ENCODE peak calls at places on chromosomes 12 and 14, in four cellular contexts. E is H1, Z is HepG2, T is GM12878. L is an unnamed sample.

GRCh38 chr12:62933220-62933870 is 1.6 kb downstream of the PPM1H start:
- DNase-seq in E (no peak), Z (peak), T (no peak), L (no peak)

GRCh38 chr14:56118611-56119181 is 485 bp downstream of the PELI2 start:
- DNase-seq in E (no peak), Z (no peak), T (no peak), L (no peak)

GRCh38 chr12:45170456-45171042 is 45.3 kb upstream of the ANO6 start:
- DNase-seq in E (peak), Z (peak), T (peak), L (peak)

GRCh38 chr12:104719700-104720345 is 238.3 kb downstream of the SLC41A2 start:
- DNase-seq in E (no peak), Z (no peak), T (no peak), L (no peak)

GRCh38 chr12:109720856-109721189 is 7.2 kb downstream of the FAM222A start:
- DNase-seq in E (no peak), Z (no peak), T (no peak), L (no peak)

GRCh38 chr12:6280053-6280469 is 30.4 kb upstream of the PLEKHG6 start:
- DNase-seq in E (no peak), Z (peak), T (no peak), L (no peak)

GRCh38 chr14:58315606-58316005 is 17.3 kb downstream of the ARID4A start:
- DNase-seq in E (no peak), Z (no peak), T (no peak), L (no peak)

GRCh38 chr12:79514730-79515525 is 175.8 kb downstream of the PAWR start:
- DNase-seq in E (no peak), Z (no peak), T (no peak), L (no peak)

GRCh38 chr12:74836567-74836966 is 298.9 kb downstream of the ATXN7L3B start:
- DNase-seq in E (no peak), Z (no peak), T (no peak), L (no peak)

GRCh38 chr14:33123281-33123680 is 184.6 kb downstream of the NPAS3 start:
- DNase-seq in E (no peak), Z (no peak), T (no peak), L (no peak)

GRCh38 chr12:32535260-32535999 is 136.1 kb downstream of the FGD4 start:
- DNase-seq in E (no peak), Z (peak), T (no peak), L (no peak)

GRCh38 chr14:68807148-68807600 is 14.3 kb upstream of the ZFP36L1 start:
- DNase-seq in E (no peak), Z (peak), T (no peak), L (no peak)

GRCh38 chr12:98635657-98636323 is 8.8 kb downstream of the IKBIP start:
- DNase-seq in E (no peak), Z (peak), T (peak), L (no peak)

DNA sequence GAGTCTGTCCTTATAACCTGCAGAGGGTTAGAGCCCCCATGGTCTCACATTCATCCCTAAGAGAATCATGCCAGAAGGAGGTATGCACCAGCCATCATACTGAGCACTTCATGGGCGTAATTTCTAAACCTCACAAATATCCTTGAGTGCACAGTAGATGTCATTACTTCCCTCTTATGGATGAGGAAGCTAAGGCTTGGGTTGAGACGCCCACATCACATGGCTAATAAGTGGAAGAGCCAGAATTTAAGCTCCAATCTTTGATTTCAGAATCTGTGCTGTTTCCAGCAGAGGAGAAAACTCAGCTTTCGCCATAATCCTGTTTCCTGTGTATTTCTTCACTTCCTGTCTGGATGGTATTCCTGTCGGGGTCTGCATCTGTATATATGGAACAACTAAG is 5.0 kb downstream of the ISCU start:
- DNase-seq in E (no peak), Z (no peak), T (no peak), L (no peak)
- TF ChIP-seq SUZ12 in E (no peak), Z (no peak), T (no peak), L (no peak)

GRCh38 chr12:25020621-25021243 is 71.8 kb upstream of the BCAT1 start:
- DNase-seq in E (no peak), Z (no peak), T (peak), L (no peak)
- H3K4me3 ChIP-seq in E (no peak), Z (no peak), T (peak), L (no peak)

DNA sequence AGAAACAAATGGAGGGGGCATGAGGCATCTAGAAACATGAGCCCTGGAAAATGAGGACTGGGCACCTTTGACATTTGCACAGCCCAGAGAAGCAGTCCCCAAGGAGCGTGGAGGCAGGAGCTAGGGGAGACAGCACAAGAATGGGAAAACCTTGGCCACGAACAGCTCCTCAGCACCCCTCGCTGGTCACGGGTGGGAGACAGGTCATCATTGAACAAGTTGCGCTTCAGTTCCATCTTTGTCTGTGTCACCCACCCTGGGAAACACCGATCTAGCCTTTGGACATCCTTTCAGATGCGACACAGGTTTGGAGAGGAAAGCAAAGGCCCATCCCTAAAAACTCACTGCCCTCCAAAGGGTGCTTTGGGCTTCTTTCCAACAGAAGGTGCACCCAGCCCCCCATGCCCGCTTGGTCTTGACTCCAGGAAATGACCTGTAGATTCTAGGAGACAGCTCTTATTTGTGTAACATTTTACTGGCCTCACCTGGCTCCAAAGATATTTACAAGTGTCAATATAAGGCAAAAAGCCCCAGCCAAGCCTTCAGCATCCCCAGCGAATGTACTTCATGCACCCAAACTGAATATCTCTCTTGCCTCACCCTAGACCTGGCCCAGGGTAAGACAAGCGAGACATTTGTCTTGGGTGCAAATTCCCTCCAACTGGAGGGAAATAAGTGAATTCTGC is 28.8 kb upstream of the CLMN start:
- DNase-seq in E (no peak), Z (no peak), T (no peak), L (no peak)
- TF ChIP-seq SUZ12 in E (no peak), Z (no peak), T (no peak), L (no peak)

DNA sequence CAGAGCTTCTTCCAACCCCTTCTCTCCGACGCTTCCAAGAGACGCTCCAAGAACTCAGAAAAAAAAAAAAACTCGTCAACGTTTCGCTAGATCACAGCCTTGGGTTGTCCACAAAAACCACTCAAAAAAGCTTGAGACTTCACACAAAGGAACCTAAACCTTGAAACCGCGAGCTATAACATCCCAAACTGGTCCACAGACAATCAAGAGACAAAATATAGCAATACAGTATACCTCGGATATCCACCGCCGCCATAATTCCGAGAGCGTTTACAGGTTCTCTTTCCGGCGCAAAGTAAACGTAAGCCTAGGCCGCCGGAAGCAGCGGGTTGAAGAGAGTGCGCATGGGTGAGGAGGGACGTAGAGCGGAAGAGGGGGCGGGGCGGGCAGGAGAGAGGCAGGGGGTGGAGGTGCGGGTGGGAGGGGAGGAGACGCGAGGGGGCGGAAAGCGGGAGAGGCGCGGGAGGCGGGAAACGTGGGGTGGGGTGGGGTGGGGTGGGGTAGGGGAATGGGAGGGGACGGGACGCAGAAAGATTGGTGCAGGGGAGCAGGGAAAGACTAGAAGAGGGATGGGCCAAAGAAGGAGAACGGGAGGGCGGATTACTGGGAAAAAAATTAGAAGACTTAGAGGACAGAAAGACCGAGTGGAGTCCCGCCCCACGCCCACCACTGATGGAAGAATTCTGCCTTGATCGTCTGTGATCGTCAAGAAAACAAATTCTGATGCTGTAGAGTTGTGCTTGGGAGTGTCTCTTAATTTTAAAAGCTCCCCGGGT is at the start of gene MED6:
- DNase-seq in E (peak), Z (peak), T (peak), L (peak)
- H3K4me3 ChIP-seq in E (peak), Z (peak), T (peak), L (peak)

GRCh38 chr14:24368215-24368561 is 204 bp downstream of the NFATC4 start:
- DNase-seq in E (no peak), Z (no peak), T (no peak), L (no peak)

GRCh38 chr14:24368562-24369252 is 723 bp downstream of the NFATC4 start:
- DNase-seq in E (no peak), Z (no peak), T (no peak), L (no peak)

GRCh38 chr14:24367506-24368214 is at the start of gene NFATC4:
- DNase-seq in E (no peak), Z (peak), T (no peak), L (peak)

GRCh38 chr14:24369463-24369862 is 1.5 kb downstream of the NFATC4 start:
- DNase-seq in E (no peak), Z (no peak), T (no peak), L (no peak)

GRCh38 chr14:24369907-24370687 is 2.1 kb downstream of the NFATC4 start:
- DNase-seq in E (no peak), Z (no peak), T (no peak), L (no peak)
- TF ChIP-seq SUZ12 in E (no peak), Z (no peak), T (no peak), L (no peak)

GRCh38 chr14:24692382-24693352 is 58.7 kb upstream of the GZMB start:
- DNase-seq in E (no peak), Z (no peak), T (no peak), L (no peak)
- H3K4me3 ChIP-seq in E (no peak), Z (no peak), T (no peak), L (no peak)

GRCh38 chr14:60657609-60657983 is 8.3 kb upstream of the SIX1 start:
- DNase-seq in E (no peak), Z (no peak), T (no peak), L (no peak)

GRCh38 chr14:60656755-60657608 is 7.7 kb upstream of the SIX1 start:
- DNase-seq in E (no peak), Z (peak), T (peak), L (no peak)

GRCh38 chr14:60655898-60656754 is 6.8 kb upstream of the SIX1 start:
- DNase-seq in E (no peak), Z (no peak), T (no peak), L (no peak)

GRCh38 chr14:60658909-60659585 is 9.8 kb upstream of the SIX1 start:
- DNase-seq in E (no peak), Z (peak), T (no peak), L (no peak)

GRCh38 chr14:60658116-60658515 is 8.8 kb upstream of the SIX1 start:
- DNase-seq in E (no peak), Z (no peak), T (no peak), L (no peak)
- TF ChIP-seq SUZ12 in E (no peak), Z (no peak), T (no peak), L (no peak)

L was measured in NT2/D1.